ENCODE peak calls at places on chromosome 22, in ten cellular contexts. L, T, A, Z, P, J, V, Y, D and M are unnamed samples.

GRCh38 chr22:19080853-19081252 is 41.4 kb downstream of the DGCR2 start:
- DNase-seq in Y (no peak), A (no peak), D (no peak), V (no peak), J (no peak), Z (no peak), P (no peak), L (peak; percentile 54), T (no peak), M (no peak)

GRCh38 chr22:25085930-25086901 is 113.4 kb upstream of the CRYBB3 start:
- DNase-seq in Z (peak; percentile 20), J (no peak), L (no peak), P (no peak), V (peak; percentile 43), T (no peak), D (no peak), A (no peak), Y (peak; percentile 22), M (no peak)

GRCh38 chr22:46052801-46053562 is 76.0 kb upstream of the WNT7B start:
- DNase-seq in J (no peak), D (peak; percentile 67), V (peak; percentile 55), L (peak; percentile 89), A (peak; percentile 61), P (peak; percentile 80), Z (peak; percentile 86), T (peak; percentile 71), Y (peak; percentile 45), M (no peak)

GRCh38 chr22:21961886-21962654 is 9.4 kb upstream of the PPM1F start:
- DNase-seq in V (no peak), P (peak; percentile 69), J (no peak), D (no peak), A (no peak), Y (no peak), Z (peak; percentile 58), L (no peak), T (no peak), M (peak; percentile 41)

GRCh38 chr22:29139965-29140782 is 65.5 kb upstream of the EMID1 start:
- DNase-seq in P (no peak), Z (no peak), J (no peak), V (no peak), L (no peak), A (no peak), Y (no peak), T (no peak), D (no peak), M (no peak)

GRCh38 chr22:40635008-40635939 is 1.2 kb downstream of the MRTFA start:
- DNase-seq in V (peak; percentile 48), A (no peak), T (no peak), Z (no peak), J (no peak), Y (no peak), L (no peak), D (no peak), P (no peak), M (no peak)

GRCh38 chr22:41902932-41903421 is 11.9 kb downstream of the SHISA8 start:
- DNase-seq in J (no peak), Z (peak; percentile 22), Y (no peak), L (no peak), P (peak; percentile 96), T (no peak), D (peak; percentile 97), V (no peak), A (peak; percentile 46), M (no peak)

GRCh38 chr22:40348025-40348658 is 1.8 kb downstream of the ADSL start:
- DNase-seq in A (no peak), Y (peak; percentile 49), J (peak; percentile 40), T (peak; percentile 47), L (peak; percentile 84), Z (peak; percentile 61), D (no peak), P (peak; percentile 58), V (no peak), M (peak; percentile 13)

GRCh38 chr22:46072030-46072881 is 78.1 kb upstream of the PPARA start:
- DNase-seq in Y (no peak), L (peak; percentile 90), P (peak; percentile 82), T (peak; percentile 63), A (no peak), D (peak; percentile 89), V (peak; percentile 47), J (no peak), Z (peak; percentile 69), M (no peak)

GRCh38 chr22:33674357-33674756 is 245.9 kb downstream of the LARGE1 start:
- DNase-seq in Z (no peak), L (no peak), V (no peak), A (no peak), T (no peak), D (no peak), P (no peak), J (no peak), Y (no peak), M (no peak)

GRCh38 chr22:42277988-42278776 is 7.7 kb upstream of the TCF20 start:
- DNase-seq in A (no peak), T (no peak), J (no peak), D (no peak), Z (no peak), V (no peak), P (no peak), L (peak; percentile 77), Y (no peak), M (no peak)

DNA sequence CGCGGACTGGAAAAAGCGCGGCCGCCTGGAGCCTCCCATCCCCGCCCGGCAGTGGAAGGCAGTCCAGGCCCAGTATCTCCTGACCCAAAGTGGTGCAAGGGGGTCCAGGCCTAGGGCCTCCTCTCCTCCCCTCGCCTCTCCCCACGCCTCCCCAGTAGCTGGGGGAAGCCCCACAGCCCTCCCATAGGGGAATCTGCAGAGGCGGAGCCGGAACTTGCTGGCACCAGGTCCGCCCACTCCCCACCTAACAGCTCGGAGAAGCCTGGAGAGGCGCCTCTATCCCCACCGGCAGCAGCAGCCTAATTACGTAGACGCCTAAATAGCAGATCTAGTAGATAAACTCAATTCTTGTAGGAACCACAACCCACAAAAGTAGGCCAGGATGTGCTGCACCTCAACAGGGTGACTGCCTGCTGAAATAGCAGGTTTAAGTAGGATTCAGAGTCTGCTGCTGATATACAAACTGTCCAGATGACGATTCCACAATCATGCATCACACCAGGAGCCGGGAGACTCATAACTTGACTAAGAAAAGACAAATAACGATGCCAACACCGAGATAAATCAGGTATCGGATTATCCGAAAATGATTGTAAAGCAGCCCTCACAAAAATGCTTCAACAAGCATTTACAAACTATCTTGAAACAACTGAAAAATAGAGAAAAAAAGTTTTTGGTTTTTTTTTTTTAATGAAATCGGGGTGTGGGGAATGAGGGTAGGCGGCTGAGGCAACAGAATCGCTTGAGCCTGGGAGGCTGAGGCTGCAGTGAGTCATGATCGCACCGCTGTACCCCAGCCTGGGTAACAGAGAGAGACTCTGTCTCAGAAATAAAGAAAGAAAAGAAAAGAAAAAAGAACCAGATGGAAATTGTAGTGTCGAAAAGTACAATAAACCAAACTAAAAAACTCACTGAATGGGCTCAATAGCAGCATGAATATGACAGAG is 11.4 kb upstream of the BRD1 start:
- DNase-seq in A (no peak), V (no peak), Z (no peak), L (peak; percentile 89), T (peak; percentile 54), D (no peak), P (no peak), J (no peak), Y (no peak), M (no peak)
- TF ChIP-seq POLR2A in A (no peak), V (no peak), Z (no peak), L (no peak), T (no peak), D (no peak), P (no peak), J (no peak), Y (no peak), M (no peak)

GRCh38 chr22:37316875-37317371 is 34.6 kb downstream of the CYTH4 start:
- DNase-seq in V (peak; percentile 56), Z (peak; percentile 86), T (peak; percentile 86), L (peak; percentile 90), P (peak; percentile 77), A (peak; percentile 75), Y (peak; percentile 57), J (peak; percentile 90), D (peak; percentile 85), M (peak; percentile 82)
- TF ChIP-seq POLR2A in V (no peak), Z (no peak), T (no peak), L (no peak), P (no peak), A (no peak), Y (no peak), J (no peak), D (no peak), M (no peak)

GRCh38 chr22:23522642-23523251 is 57.3 kb downstream of the IGLL1 start:
- DNase-seq in T (no peak), A (peak; percentile 69), L (peak; percentile 72), Y (no peak), Z (peak; percentile 21), D (no peak), P (no peak), J (no peak), V (no peak), M (no peak)
- TF ChIP-seq POLR2A in T (no peak), A (no peak), L (no peak), Y (no peak), Z (no peak), D (no peak), P (no peak), J (no peak), V (peak; percentile 21), M (no peak)

GRCh38 chr22:35727436-35727835 is 9.8 kb downstream of the APOL5 start:
- DNase-seq in Y (no peak), V (no peak), A (no peak), Z (no peak), D (no peak), L (no peak), T (no peak), P (peak; percentile 24), J (no peak), M (no peak)
- TF ChIP-seq POLR2A in Y (no peak), V (no peak), A (no peak), Z (no peak), D (no peak), L (no peak), T (no peak), P (no peak), J (no peak), M (no peak)

DNA sequence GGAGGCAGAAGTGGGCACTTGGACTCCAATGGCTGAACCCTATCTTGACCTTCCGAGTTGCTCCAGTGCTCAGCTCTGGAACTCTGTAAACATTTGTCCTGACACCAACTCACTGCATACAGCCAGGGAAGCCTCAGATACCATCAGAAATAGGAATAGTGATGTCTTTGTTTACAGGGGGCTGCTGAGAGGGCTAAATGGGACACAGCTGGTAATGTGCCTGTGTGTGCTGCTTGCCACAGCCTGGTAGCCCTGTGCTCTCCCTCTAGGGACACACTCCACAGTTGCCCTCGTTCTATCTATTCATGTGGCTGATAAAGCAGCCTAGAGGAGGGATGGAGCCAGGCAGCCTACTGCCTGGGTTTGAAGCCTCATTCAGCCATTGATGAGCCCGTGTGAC is 559.8 kb downstream of the MIAT start:
- DNase-seq in D (no peak), V (no peak), J (no peak), L (no peak), P (no peak), Y (no peak), A (no peak), T (no peak), Z (no peak), M (no peak)
- TF ChIP-seq POLR2A in D (no peak), V (no peak), J (no peak), L (no peak), P (no peak), Y (no peak), A (no peak), T (no peak), Z (no peak), M (no peak)

GRCh38 chr22:43925433-43926348 is 2.1 kb downstream of the PNPLA3 start:
- DNase-seq in V (no peak), P (no peak), T (no peak), Z (no peak), Y (no peak), J (no peak), D (peak; percentile 96), L (no peak), A (no peak), M (peak; percentile 55)
- TF ChIP-seq POLR2A in V (no peak), P (no peak), T (no peak), Z (no peak), Y (no peak), J (no peak), D (peak; percentile 90), L (no peak), A (no peak), M (no peak)